ENCODE peak calls at places on chromosomes 11 and 22, in eight cellular contexts. S is Panc1; O is neural progenitor cell; I is mesendoderm; X is head of caudate nucleus; Q is ecto neural progenitor cell; A is activated naive CD4-positive, alpha-beta T cell; H is posterior cingulate gyrus. U is an unnamed sample.

GRCh38 chr11:75558939-75559843 is 2.9 kb upstream of the SERPINH1 start:
- DNase-seq in S (no peak), Q (no peak), O (no peak), X (no peak), H (no peak), A (no peak), I (peak), U (no peak)

GRCh38 chr11:18064450-18065048 is 18.5 kb upstream of the TPH1 start:
- DNase-seq in A (no peak), I (no peak), O (no peak), S (no peak), Q (no peak), X (no peak), H (no peak), U (no peak)

GRCh38 chr11:68118753-68119448 is 2.3 kb downstream of the CHKA start:
- DNase-seq in Q (no peak), H (no peak), S (no peak), O (peak), I (no peak), X (no peak), A (no peak), U (peak)

GRCh38 chr11:69321877-69322350 is 28.0 kb downstream of the MYEOV start:
- DNase-seq in H (no peak), I (no peak), O (no peak), S (no peak), Q (no peak), A (no peak), X (no peak), U (no peak)

GRCh38 chr11:128201006-128201405 is 386.4 kb downstream of the ETS1 start:
- DNase-seq in Q (no peak), I (no peak), O (no peak), A (no peak), S (no peak), X (no peak), H (no peak), U (no peak)

GRCh38 chr11:9004310-9004945 is 627 bp upstream of the NRIP3 start:
- DNase-seq in H (no peak), Q (peak), O (peak), I (peak), X (no peak), S (no peak), A (no peak), U (no peak)

GRCh38 chr11:91984033-91984568 is 240.5 kb upstream of the FAT3 start:
- DNase-seq in A (no peak), X (no peak), O (no peak), Q (no peak), S (no peak), H (no peak), I (no peak), U (no peak)

GRCh38 chr22:44396727-44397722 is 84.3 kb upstream of the SHISAL1 start:
- DNase-seq in S (no peak), H (no peak), O (no peak), X (no peak), A (no peak), Q (peak), I (no peak), U (no peak)

GRCh38 chr22:30196141-30196866 is 50.3 kb downstream of the LIF start:
- DNase-seq in O (peak), H (no peak), Q (no peak), A (no peak), I (peak), X (no peak), S (peak), U (no peak)

GRCh38 chr11:12592283-12592682 is 81.9 kb upstream of the TEAD1 start:
- DNase-seq in A (no peak), S (no peak), O (no peak), H (no peak), X (no peak), Q (no peak), I (no peak), U (no peak)

GRCh38 chr22:44317886-44318637 is 5.3 kb upstream of the SHISAL1 start:
- DNase-seq in Q (no peak), H (no peak), S (no peak), A (no peak), I (no peak), O (no peak), X (no peak), U (no peak)

GRCh38 chr22:36433318-36434231 is 45.8 kb upstream of the MYH9 start:
- DNase-seq in H (no peak), S (no peak), X (no peak), I (no peak), A (no peak), O (no peak), Q (no peak), U (no peak)

GRCh38 chr11:64430570-64430969 is 71.6 kb downstream of the RPS6KA4 start:
- DNase-seq in Q (no peak), S (no peak), O (no peak), A (no peak), I (no peak), X (no peak), H (no peak), U (no peak)

GRCh38 chr11:79294845-79295520 is 145.8 kb downstream of the TENM4 start:
- DNase-seq in Q (no peak), O (peak), H (no peak), I (no peak), A (no peak), X (no peak), S (no peak), U (no peak)

GRCh38 chr22:37021710-37022482 is 2.4 kb downstream of the MPST start:
- DNase-seq in X (peak), S (peak), A (peak), O (peak), Q (no peak), I (no peak), H (peak), U (peak)

GRCh38 chr11:43924112-43924855 is 18.2 kb upstream of the C11orf96 start:
- DNase-seq in S (no peak), H (no peak), X (no peak), I (no peak), O (no peak), A (no peak), Q (peak), U (no peak)

GRCh38 chr11:128575956-128576340 is 11.4 kb downstream of the ETS1 start:
- DNase-seq in O (no peak), A (no peak), Q (no peak), X (no peak), H (no peak), S (no peak), I (no peak), U (no peak)

U was measured in GM12864.